ENCODE peak calls at places on chromosomes 13 and 19, in four cellular contexts. B, T, U and M are unnamed samples.

GRCh38 chr19:44673510-44673909 is 2.2 kb downstream of the CEACAM19 start:
- DNase-seq in B (no peak), T (no peak), U (no peak), M (no peak)

GRCh38 chr19:41443813-41444455 is 978 bp downstream of the ERICH4 start:
- DNase-seq in B (no peak), T (no peak), U (no peak), M (no peak)

GRCh38 chr13:21310220-21310619 is 133.8 kb downstream of the MRPL57 start:
- DNase-seq in B (no peak), T (no peak), U (no peak), M (no peak)

GRCh38 chr19:34669305-34669704 is 7.7 kb downstream of the SCGB2B2 start:
- DNase-seq in B (no peak), T (no peak), U (no peak), M (no peak)

GRCh38 chr19:16777811-16778210 is 51.4 kb upstream of the SIN3B start:
- DNase-seq in B (no peak), T (no peak), U (no peak), M (no peak)

GRCh38 chr13:44523176-44524017 is 52.7 kb downstream of the TSC22D1 start:
- DNase-seq in B (no peak), T (no peak), U (no peak), M (no peak)

GRCh38 chr19:23294141-23294540 is 43.9 kb upstream of the ZNF724 start:
- DNase-seq in B (no peak), T (no peak), U (no peak), M (no peak)

GRCh38 chr19:13788991-13789390 is 6.3 kb upstream of the ZSWIM4 start:
- DNase-seq in B (no peak), T (no peak), U (no peak), M (peak)

GRCh38 chr13:27170521-27171243 is 929 bp downstream of the USP12 start:
- DNase-seq in B (peak), T (peak), U (peak), M (peak)

GRCh38 chr13:113837554-113838355 is 26.1 kb downstream of the GAS6 start:
- DNase-seq in B (peak), T (peak), U (peak), M (no peak)